ENCODE peak calls at places on chromosomes 5 and 9, in six cellular contexts. Z, J, V, K, M and E are unnamed samples.

GRCh38 chr5:56569576-56569975 is 245.8 kb upstream of the MAP3K1 start:
- DNase-seq in J (no peak), M (no peak), K (no peak), V (no peak), Z (no peak), E (no peak)

GRCh38 chr9:96158909-96159575 is 142.9 kb downstream of the HSD17B3 start:
- DNase-seq in M (no peak), V (peak), J (no peak), K (no peak), Z (no peak), E (no peak)

GRCh38 chr5:1111727-1112289 is at the start of gene SLC12A7:
- DNase-seq in M (no peak), J (peak), V (peak), K (peak), Z (no peak), E (no peak)

GRCh38 chr9:21506910-21507795 is 25.0 kb upstream of the IFNE start:
- DNase-seq in V (no peak), M (no peak), Z (no peak), K (no peak), J (no peak), E (no peak)

GRCh38 chr5:159182691-159183090 is 26.7 kb downstream of the RNF145 start:
- DNase-seq in K (no peak), Z (no peak), J (no peak), M (no peak), V (no peak), E (no peak)

GRCh38 chr5:14185336-14186131 is 42.4 kb downstream of the TRIO start:
- DNase-seq in M (no peak), J (no peak), K (no peak), V (no peak), Z (no peak), E (no peak)

GRCh38 chr5:55633574-55634203 is 78.4 kb downstream of the SLC38A9 start:
- DNase-seq in Z (no peak), K (peak), M (no peak), V (no peak), J (no peak), E (no peak)

GRCh38 chr9:29475471-29475870 is 1902.2 kb upstream of the C9orf72 start:
- DNase-seq in V (no peak), K (no peak), J (no peak), Z (no peak), M (no peak), E (no peak)

GRCh38 chr9:81047280-81047679 is 642.1 kb downstream of the TLE1 start:
- DNase-seq in Z (no peak), J (no peak), V (no peak), K (no peak), M (no peak), E (no peak)

GRCh38 chr9:72213906-72214305 is 64.7 kb downstream of the GDA start:
- DNase-seq in Z (no peak), V (no peak), K (no peak), M (no peak), J (no peak), E (no peak)

GRCh38 chr5:125508225-125508624 is 761.8 kb upstream of the ZNF608 start:
- DNase-seq in M (no peak), J (no peak), Z (no peak), K (no peak), V (no peak), E (no peak)

GRCh38 chr9:21070171-21070571 is 7.6 kb downstream of the IFNB1 start:
- DNase-seq in V (peak), K (peak), Z (no peak), J (no peak), M (peak), E (no peak)

GRCh38 chr5:68460147-68460760 is 244.7 kb downstream of the PIK3R1 start:
- DNase-seq in V (peak), K (peak), M (no peak), Z (no peak), J (peak), E (no peak)

GRCh38 chr5:172223901-172224873 is 30.2 kb downstream of the EFCAB9 start:
- DNase-seq in M (no peak), Z (no peak), V (no peak), K (no peak), J (peak), E (no peak)

GRCh38 chr9:116661037-116661954 is 25.8 kb upstream of the TRIM32 start:
- DNase-seq in M (peak), K (no peak), V (peak), Z (no peak), J (no peak), E (no peak)

GRCh38 chr9:125744616-125745387 is 2.4 kb upstream of the PBX3 start:
- DNase-seq in K (no peak), Z (no peak), V (no peak), J (no peak), M (no peak), E (no peak)

GRCh38 chr5:149175346-149176113 is 34.2 kb downstream of the ABLIM3 start:
- DNase-seq in J (no peak), M (no peak), V (no peak), Z (no peak), K (peak), E (no peak)

GRCh38 chr5:143241892-143242291 is 161.6 kb downstream of the NR3C1 start:
- DNase-seq in J (no peak), Z (no peak), V (no peak), M (no peak), K (no peak), E (no peak)

GRCh38 chr5:18527017-18527416 is 892.8 kb downstream of the TAF11L14 start:
- DNase-seq in K (no peak), Z (no peak), J (no peak), M (no peak), V (no peak), E (no peak)

GRCh38 chr5:66710557-66710956 is 114.4 kb downstream of the MAST4 start:
- DNase-seq in M (no peak), Z (no peak), K (no peak), V (no peak), J (no peak), E (no peak)

GRCh38 chr9:27247756-27248155 is 49.2 kb downstream of the EQTN start:
- DNase-seq in K (peak), V (peak), Z (no peak), J (no peak), M (no peak), E (no peak)

GRCh38 chr5:17042041-17042440 is 106.0 kb upstream of the MYO10 start:
- DNase-seq in V (no peak), K (no peak), J (no peak), Z (no peak), M (no peak), E (no peak)

GRCh38 chr5:145681686-145682085 is 153.5 kb downstream of the PRELID2 start:
- DNase-seq in J (no peak), K (peak), M (no peak), Z (no peak), V (peak), E (no peak)

GRCh38 chr5:157745041-157745456 is 1.5 kb downstream of the LSM11 start:
- DNase-seq in V (no peak), M (no peak), J (no peak), K (no peak), Z (no peak), E (no peak)

GRCh38 chr5:91556-92263 is at the start of gene PLEKHG4B:
- DNase-seq in M (no peak), K (no peak), Z (peak), V (peak), J (no peak), E (peak)

GRCh38 chr9:13268469-13268868 is 11.0 kb downstream of the MPDZ start:
- DNase-seq in M (no peak), J (no peak), K (no peak), V (no peak), Z (no peak), E (no peak)

GRCh38 chr5:178502401-178503100 is 87.6 kb downstream of the COL23A1 start:
- DNase-seq in K (no peak), M (no peak), Z (no peak), V (peak), J (no peak), E (no peak)

GRCh38 chr5:40442346-40442745 is 237.4 kb upstream of the PTGER4 start:
- DNase-seq in Z (no peak), M (no peak), V (no peak), K (no peak), J (no peak), E (no peak)

GRCh38 chr5:148989567-148989966 is 73.3 kb downstream of the SH3TC2 start:
- DNase-seq in K (no peak), V (no peak), Z (no peak), M (no peak), J (no peak), E (no peak)

GRCh38 chr5:124906339-124907097 is 160.1 kb upstream of the ZNF608 start:
- DNase-seq in J (no peak), K (peak), V (peak), Z (no peak), M (peak), E (no peak)

GRCh38 chr5:37005946-37006540 is 129.5 kb downstream of the NIPBL start:
- DNase-seq in M (no peak), K (no peak), J (no peak), V (peak), Z (no peak), E (no peak)

GRCh38 chr5:132098151-132098594 is 24.6 kb downstream of the CSF2 start:
- DNase-seq in K (no peak), J (no peak), M (no peak), Z (no peak), V (no peak), E (no peak)

GRCh38 chr9:33919276-33919897 is 102.4 kb downstream of the UBE2R2 start:
- DNase-seq in J (no peak), Z (no peak), K (no peak), V (no peak), M (no peak), E (no peak)

GRCh38 chr5:115875447-115875846 is 33.7 kb downstream of the AP3S1 start:
- DNase-seq in J (no peak), Z (no peak), M (no peak), V (no peak), K (no peak), E (no peak)

GRCh38 chr5:60843693-60844428 is at the start of gene ELOVL7:
- DNase-seq in V (peak), M (peak), J (peak), Z (peak), K (peak), E (peak)

GRCh38 chr5:170216262-170216864 is 16.4 kb upstream of the C5orf58 start:
- DNase-seq in Z (no peak), M (no peak), J (no peak), V (peak), K (no peak), E (no peak)

GRCh38 chr5:93249651-93250289 is 331.2 kb downstream of the NR2F1-AS1 start:
- DNase-seq in Z (no peak), K (no peak), M (no peak), V (no peak), J (no peak), E (no peak)